ENCODE peak calls at places on chromosomes 12 and 14, in seven cellular contexts. Q, V, T, O, D, X and Y are unnamed samples.

GRCh38 chr12:10214877-10215267 is 2.2 kb downstream of the GABARAPL1 start:
- DNase-seq in Q (no peak), V (no peak), T (no peak), O (no peak), D (no peak), X (no peak), Y (no peak)

GRCh38 chr14:92726135-92726932 is 22.1 kb downstream of the LGMN start:
- DNase-seq in Q (peak; percentile 82), V (peak; percentile 88), T (no peak), O (no peak), D (no peak), X (peak; percentile 87), Y (peak; percentile 83)

GRCh38 chr12:53450936-53451335 is 966 bp upstream of the PCBP2 start:
- DNase-seq in Q (no peak), V (no peak), T (no peak), O (no peak), D (no peak), X (no peak), Y (no peak)

GRCh38 chr12:13229504-13229903 is 33.0 kb downstream of the EMP1 start:
- DNase-seq in Q (no peak), V (no peak), T (no peak), O (no peak), D (no peak), X (no peak), Y (no peak)

GRCh38 chr12:124185970-124186686 is 108.8 kb upstream of the RFLNA start:
- DNase-seq in Q (peak; percentile 64), V (no peak), T (peak; percentile 21), O (no peak), D (no peak), X (no peak), Y (no peak)

GRCh38 chr14:79605863-79606262 is 605.4 kb downstream of the DIO2 start:
- DNase-seq in Q (no peak), V (no peak), T (no peak), O (no peak), D (no peak), X (no peak), Y (no peak)

GRCh38 chr14:101428409-101428808 is 132.9 kb upstream of the DIO3 start:
- DNase-seq in Q (no peak), V (no peak), T (no peak), O (no peak), D (no peak), X (no peak), Y (no peak)

GRCh38 chr14:94355191-94355794 is 32.2 kb upstream of the SERPINA6 start:
- DNase-seq in Q (peak; percentile 60), V (peak; percentile 30), T (peak; percentile 31), O (peak; percentile 60), D (no peak), X (no peak), Y (no peak)

GRCh38 chr12:67019070-67019469 is 250.1 kb upstream of the CAND1 start:
- DNase-seq in Q (no peak), V (no peak), T (no peak), O (no peak), D (no peak), X (no peak), Y (no peak)

GRCh38 chr14:99268776-99269510 is 3.1 kb downstream of the BCL11B start:
- DNase-seq in Q (no peak), V (no peak), T (no peak), O (no peak), D (no peak), X (no peak), Y (no peak)

GRCh38 chr12:65565601-65566560 is 258.4 kb upstream of the HMGA2 start:
- DNase-seq in Q (no peak), V (no peak), T (no peak), O (no peak), D (no peak), X (no peak), Y (no peak)

GRCh38 chr12:53938276-53939140 is at the start of gene HOXC13:
- DNase-seq in Q (no peak), V (no peak), T (peak; percentile 41), O (peak; percentile 42), D (no peak), X (peak; percentile 98), Y (no peak)

GRCh38 chr12:132806857-132807256 is 21.8 kb downstream of the GOLGA3 start:
- DNase-seq in Q (no peak), V (no peak), T (no peak), O (no peak), D (no peak), X (no peak), Y (no peak)

GRCh38 chr14:103527408-103528157 is 1.4 kb upstream of the TRMT61A start:
- DNase-seq in Q (no peak), V (peak; percentile 24), T (no peak), O (no peak), D (peak; percentile 67), X (no peak), Y (no peak)

GRCh38 chr12:108807996-108808725 is 49.2 kb downstream of the SSH1 start:
- DNase-seq in Q (no peak), V (no peak), T (no peak), O (no peak), D (no peak), X (no peak), Y (no peak)

GRCh38 chr12:32120419-32120818 is 13.8 kb downstream of the BICD1 start:
- DNase-seq in Q (no peak), V (no peak), T (no peak), O (no peak), D (no peak), X (no peak), Y (no peak)

GRCh38 chr12:57276935-57277563 is 26.1 kb upstream of the STAC3 start:
- DNase-seq in Q (peak; percentile 57), V (no peak), T (no peak), O (no peak), D (no peak), X (peak; percentile 34), Y (no peak)

GRCh38 chr12:69330475-69331473 is 17.4 kb upstream of the LYZ start:
- DNase-seq in Q (peak; percentile 79), V (peak; percentile 74), T (peak; percentile 28), O (no peak), D (no peak), X (no peak), Y (no peak)

GRCh38 chr14:104650981-104651875 is 38.2 kb upstream of the INF2 start:
- DNase-seq in Q (no peak), V (no peak), T (no peak), O (no peak), D (no peak), X (no peak), Y (no peak)

GRCh38 chr12:24038211-24038997 is 88.9 kb upstream of the SOX5 start:
- DNase-seq in Q (no peak), V (no peak), T (no peak), O (no peak), D (no peak), X (no peak), Y (no peak)
- TF ChIP-seq EP300 in Q (no peak), V (no peak), T (no peak), O (no peak), D (no peak), X (no peak), Y (no peak)

GRCh38 chr14:59187802-59188460 is 536 bp upstream of the DAAM1 start:
- DNase-seq in Q (no peak), V (peak; percentile 31), T (peak; percentile 41), O (peak; percentile 24), D (no peak), X (peak; percentile 6), Y (peak; percentile 77)
- TF ChIP-seq POLR2A in Q (no peak), V (no peak), T (no peak), O (no peak), D (peak; percentile 62), X (peak; percentile 39), Y (peak; percentile 14)

GRCh38 chr12:16603265-16603915 is 2.6 kb downstream of the LMO3 start:
- DNase-seq in Q (no peak), V (no peak), T (no peak), O (no peak), D (no peak), X (no peak), Y (no peak)
- TF ChIP-seq EP300 in Q (no peak), V (no peak), T (no peak), O (no peak), D (no peak), X (no peak), Y (no peak)

DNA sequence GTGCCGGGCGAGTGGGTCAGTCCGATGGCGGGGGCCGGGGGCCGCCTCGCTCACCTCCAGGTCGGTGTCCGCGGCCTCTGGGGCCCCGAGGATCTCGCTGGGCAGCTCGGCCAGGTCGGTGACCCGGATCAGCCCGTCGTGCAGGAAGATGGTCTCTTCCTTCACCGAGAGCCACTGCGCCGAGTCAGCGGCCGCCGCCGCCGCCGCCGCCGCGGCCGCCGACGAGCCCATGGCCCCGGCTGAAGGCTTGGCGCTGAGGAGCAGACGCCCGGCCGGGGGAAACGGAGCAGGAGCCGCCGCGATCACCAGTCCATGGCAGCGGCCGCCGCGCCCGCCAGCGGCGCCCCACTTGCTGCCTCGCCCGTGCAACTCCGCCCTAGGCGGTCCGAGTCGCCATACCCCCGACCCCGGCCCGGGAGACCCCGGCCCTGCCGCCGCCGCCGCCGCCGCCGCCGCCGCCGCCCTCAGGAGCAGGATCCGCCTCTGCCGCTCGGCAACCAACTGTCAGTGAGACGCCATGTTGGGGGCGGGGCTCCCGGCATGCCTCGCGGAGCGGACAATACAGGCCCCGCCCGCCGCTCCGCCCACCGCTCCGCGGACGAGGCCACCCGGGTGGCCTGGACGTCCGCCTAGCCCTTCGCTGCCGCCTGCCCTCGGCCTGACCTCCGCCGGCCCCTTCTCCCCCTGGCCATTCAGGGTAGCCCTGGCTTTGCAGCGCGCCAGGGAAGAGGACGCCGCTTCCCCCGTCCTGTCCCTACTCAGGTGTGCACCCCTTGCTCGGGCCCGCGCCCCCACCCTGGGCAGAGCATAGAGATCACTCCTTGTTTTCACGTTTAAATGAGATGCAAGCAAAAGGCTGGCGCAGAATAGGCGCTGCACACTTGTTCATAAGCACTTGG is at the start of gene HECTD4:
- DNase-seq in Q (peak; percentile 97), V (peak; percentile 96), T (peak; percentile 92), O (peak; percentile 96), D (peak; percentile 34), X (peak; percentile 91), Y (peak; percentile 95)
- TF ChIP-seq POLR2A in Q (no peak), V (peak; percentile 89), T (peak; percentile 38), O (peak; percentile 33), D (peak; percentile 92), X (peak; percentile 98), Y (peak; percentile 5)

GRCh38 chr12:119669744-119670472 is 2.0 kb downstream of the PRKAB1 start:
- DNase-seq in Q (peak; percentile 84), V (peak; percentile 70), T (no peak), O (no peak), D (no peak), X (no peak), Y (no peak)
- TF ChIP-seq EP300 in Q (no peak), V (peak; percentile 51), T (no peak), O (no peak), D (no peak), X (no peak), Y (no peak)

DNA sequence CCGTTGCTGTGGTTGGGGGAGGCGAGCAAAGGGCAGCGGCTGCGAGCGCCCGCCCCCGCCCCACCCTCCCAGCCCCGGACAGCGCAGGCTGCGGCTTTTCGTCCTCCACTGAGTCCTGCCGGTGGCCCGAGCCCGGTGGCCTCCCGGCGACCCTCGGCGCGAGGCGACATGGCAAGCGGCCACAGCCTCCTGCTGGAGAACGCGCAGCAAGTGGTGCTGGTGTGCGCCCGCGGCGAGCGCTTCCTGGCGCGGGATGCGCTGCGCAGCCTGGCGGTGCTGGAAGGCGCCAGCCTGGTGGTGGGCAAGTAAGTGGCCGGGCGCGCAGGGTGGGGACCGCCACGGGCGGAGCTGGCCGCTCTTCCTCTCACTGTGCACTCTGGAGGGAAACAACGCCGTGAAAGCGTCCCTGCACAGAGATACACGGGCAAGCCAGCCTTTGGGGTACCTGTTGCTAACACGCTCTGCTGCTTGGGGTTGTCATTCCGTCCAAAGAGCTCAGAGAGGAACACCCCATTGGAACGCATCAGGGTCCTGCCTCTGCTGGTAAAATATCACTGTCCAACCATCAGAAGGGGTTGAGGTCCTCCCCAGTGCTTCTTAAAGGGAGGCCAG is at the start of gene AMDHD1:
- DNase-seq in Q (peak; percentile 56), V (peak; percentile 62), T (no peak), O (peak; percentile 7), D (no peak), X (peak; percentile 80), Y (peak; percentile 74)
- TF ChIP-seq POLR2A in Q (no peak), V (no peak), T (no peak), O (no peak), D (no peak), X (peak; percentile 52), Y (no peak)